ENCODE peak calls at places on chromosomes 3 and 15, in four cellular contexts. One of them, this sample, is unnamed.

GRCh38 chr3:9933561-9934234 is at the start of gene CRELD1:
- DNase-seq in WTC11: peak; percentile 96
- DNase-seq in OCI-M1: peak; percentile 99
- DNase-seq in stimulated activated CD4-positive, alpha-beta T cell treated with anti-CD3 and anti-CD28 coated beads, TNF-alpha, amount 100 ng/mL, for 48 hours: peak; percentile 93
- DNase-seq in this sample: peak; percentile 98

GRCh38 chr3:185717121-185717520 is 107.7 kb downstream of the IGF2BP2 start:
- DNase-seq in WTC11: no peak
- DNase-seq in OCI-M1: peak; percentile 12
- DNase-seq in stimulated activated CD4-positive, alpha-beta T cell treated with anti-CD3 and anti-CD28 coated beads, TNF-alpha, amount 100 ng/mL, for 48 hours: no peak
- DNase-seq in this sample: peak; percentile 38

GRCh38 chr3:161423911-161424522 is 52.7 kb upstream of the SPTSSB start:
- DNase-seq in WTC11: no peak
- DNase-seq in OCI-M1: peak; percentile 60
- DNase-seq in stimulated activated CD4-positive, alpha-beta T cell treated with anti-CD3 and anti-CD28 coated beads, TNF-alpha, amount 100 ng/mL, for 48 hours: no peak
- DNase-seq in this sample: no peak

GRCh38 chr3:97927699-97928098 is 44.5 kb downstream of the RIOX2 start:
- DNase-seq in WTC11: no peak
- DNase-seq in OCI-M1: no peak
- DNase-seq in stimulated activated CD4-positive, alpha-beta T cell treated with anti-CD3 and anti-CD28 coated beads, TNF-alpha, amount 100 ng/mL, for 48 hours: no peak
- DNase-seq in this sample: no peak

GRCh38 chr3:159191454-159191853 is 389.6 kb downstream of the MFSD1 start:
- DNase-seq in WTC11: no peak
- DNase-seq in OCI-M1: no peak
- DNase-seq in stimulated activated CD4-positive, alpha-beta T cell treated with anti-CD3 and anti-CD28 coated beads, TNF-alpha, amount 100 ng/mL, for 48 hours: no peak
- DNase-seq in this sample: no peak

GRCh38 chr15:23866832-23867231 is 179.7 kb upstream of the NDN start:
- DNase-seq in WTC11: no peak
- DNase-seq in OCI-M1: peak; percentile 53
- DNase-seq in stimulated activated CD4-positive, alpha-beta T cell treated with anti-CD3 and anti-CD28 coated beads, TNF-alpha, amount 100 ng/mL, for 48 hours: no peak
- DNase-seq in this sample: no peak

GRCh38 chr3:143668924-143669790 is 179.1 kb downstream of the SLC9A9 start:
- DNase-seq in WTC11: no peak
- DNase-seq in OCI-M1: no peak
- DNase-seq in stimulated activated CD4-positive, alpha-beta T cell treated with anti-CD3 and anti-CD28 coated beads, TNF-alpha, amount 100 ng/mL, for 48 hours: no peak
- DNase-seq in this sample: no peak

GRCh38 chr15:100020181-100020580 is 286.9 kb upstream of the LYSMD4 start:
- DNase-seq in WTC11: peak; percentile 61
- DNase-seq in OCI-M1: no peak
- DNase-seq in stimulated activated CD4-positive, alpha-beta T cell treated with anti-CD3 and anti-CD28 coated beads, TNF-alpha, amount 100 ng/mL, for 48 hours: no peak
- DNase-seq in this sample: no peak

GRCh38 chr3:27431116-27431515 is 53.1 kb downstream of the SLC4A7 start:
- DNase-seq in WTC11: no peak
- DNase-seq in OCI-M1: no peak
- DNase-seq in stimulated activated CD4-positive, alpha-beta T cell treated with anti-CD3 and anti-CD28 coated beads, TNF-alpha, amount 100 ng/mL, for 48 hours: no peak
- DNase-seq in this sample: no peak

GRCh38 chr3:126438746-126439145 is 36.9 kb downstream of the ZXDC start:
- DNase-seq in WTC11: no peak
- DNase-seq in OCI-M1: no peak
- DNase-seq in stimulated activated CD4-positive, alpha-beta T cell treated with anti-CD3 and anti-CD28 coated beads, TNF-alpha, amount 100 ng/mL, for 48 hours: no peak
- DNase-seq in this sample: no peak

GRCh38 chr3:52633786-52634185 is 51.9 kb downstream of the PBRM1 start:
- DNase-seq in WTC11: no peak
- DNase-seq in OCI-M1: no peak
- DNase-seq in stimulated activated CD4-positive, alpha-beta T cell treated with anti-CD3 and anti-CD28 coated beads, TNF-alpha, amount 100 ng/mL, for 48 hours: no peak
- DNase-seq in this sample: no peak